ENCODE peak calls at places on chromosome 9, in eight cellular contexts. One of them, this sample, is unnamed.

GRCh38 chr9:25025156-25025555 is 479.5 kb upstream of the IZUMO3 start:
- DNase-seq in Right ventricle myocardium superior: no peak
- DNase-seq in GM12865: no peak
- DNase-seq in T47D: no peak
- DNase-seq in stimulated activated CD8-positive, alpha-beta memory T cell treated with anti-CD3 and anti-CD28 coated beads, Interleukin-7, amount 100 ng/mL, for 1 hour: no peak
- DNase-seq in mucosa of descending colon: no peak
- DNase-seq in AG04449: no peak
- DNase-seq in neural crest cell: no peak
- DNase-seq in this sample: no peak

GRCh38 chr9:16869140-16869903 is 1.1 kb downstream of the BNC2 start:
- DNase-seq in Right ventricle myocardium superior: no peak
- DNase-seq in GM12865: no peak
- DNase-seq in T47D: no peak
- DNase-seq in stimulated activated CD8-positive, alpha-beta memory T cell treated with anti-CD3 and anti-CD28 coated beads, Interleukin-7, amount 100 ng/mL, for 1 hour: no peak
- DNase-seq in mucosa of descending colon: no peak
- DNase-seq in AG04449: no peak
- DNase-seq in neural crest cell: no peak
- DNase-seq in this sample: no peak

GRCh38 chr9:23638837-23639426 is 187.1 kb downstream of the ELAVL2 start:
- DNase-seq in Right ventricle myocardium superior: no peak
- DNase-seq in GM12865: no peak
- DNase-seq in T47D: no peak
- DNase-seq in stimulated activated CD8-positive, alpha-beta memory T cell treated with anti-CD3 and anti-CD28 coated beads, Interleukin-7, amount 100 ng/mL, for 1 hour: no peak
- DNase-seq in mucosa of descending colon: no peak
- DNase-seq in AG04449: no peak
- DNase-seq in neural crest cell: no peak
- DNase-seq in this sample: no peak

GRCh38 chr9:79256691-79257213 is 315.0 kb upstream of the TLE4 start:
- DNase-seq in Right ventricle myocardium superior: no peak
- DNase-seq in GM12865: no peak
- DNase-seq in T47D: peak; percentile 2
- DNase-seq in stimulated activated CD8-positive, alpha-beta memory T cell treated with anti-CD3 and anti-CD28 coated beads, Interleukin-7, amount 100 ng/mL, for 1 hour: no peak
- DNase-seq in mucosa of descending colon: no peak
- DNase-seq in AG04449: peak; percentile 65
- DNase-seq in neural crest cell: peak; percentile 29
- DNase-seq in this sample: peak; percentile 58

GRCh38 chr9:34337404-34337803 is 8.0 kb downstream of the NUDT2 start:
- DNase-seq in Right ventricle myocardium superior: no peak
- DNase-seq in GM12865: no peak
- DNase-seq in T47D: no peak
- DNase-seq in stimulated activated CD8-positive, alpha-beta memory T cell treated with anti-CD3 and anti-CD28 coated beads, Interleukin-7, amount 100 ng/mL, for 1 hour: no peak
- DNase-seq in mucosa of descending colon: no peak
- DNase-seq in AG04449: no peak
- DNase-seq in neural crest cell: no peak
- DNase-seq in this sample: no peak

GRCh38 chr9:125551781-125552180 is 155.2 kb downstream of the MAPKAP1 start:
- DNase-seq in Right ventricle myocardium superior: no peak
- DNase-seq in GM12865: no peak
- DNase-seq in T47D: no peak
- DNase-seq in stimulated activated CD8-positive, alpha-beta memory T cell treated with anti-CD3 and anti-CD28 coated beads, Interleukin-7, amount 100 ng/mL, for 1 hour: no peak
- DNase-seq in mucosa of descending colon: no peak
- DNase-seq in AG04449: no peak
- DNase-seq in neural crest cell: no peak
- DNase-seq in this sample: no peak

GRCh38 chr9:114633452-114634089 is 22.5 kb downstream of the TMEM268 start:
- DNase-seq in Right ventricle myocardium superior: no peak
- DNase-seq in GM12865: no peak
- DNase-seq in T47D: no peak
- DNase-seq in stimulated activated CD8-positive, alpha-beta memory T cell treated with anti-CD3 and anti-CD28 coated beads, Interleukin-7, amount 100 ng/mL, for 1 hour: no peak
- DNase-seq in mucosa of descending colon: no peak
- DNase-seq in AG04449: no peak
- DNase-seq in neural crest cell: no peak
- DNase-seq in this sample: no peak

GRCh38 chr9:94867842-94868312 is 141.4 kb downstream of the AOPEP start:
- DNase-seq in Right ventricle myocardium superior: no peak
- DNase-seq in GM12865: no peak
- DNase-seq in T47D: no peak
- DNase-seq in stimulated activated CD8-positive, alpha-beta memory T cell treated with anti-CD3 and anti-CD28 coated beads, Interleukin-7, amount 100 ng/mL, for 1 hour: no peak
- DNase-seq in mucosa of descending colon: no peak
- DNase-seq in AG04449: peak; percentile 91
- DNase-seq in neural crest cell: no peak
- DNase-seq in this sample: no peak

GRCh38 chr9:99112750-99113417 is 8.0 kb downstream of the TGFBR1 start:
- DNase-seq in Right ventricle myocardium superior: no peak
- DNase-seq in GM12865: peak; percentile 8
- DNase-seq in T47D: no peak
- DNase-seq in stimulated activated CD8-positive, alpha-beta memory T cell treated with anti-CD3 and anti-CD28 coated beads, Interleukin-7, amount 100 ng/mL, for 1 hour: no peak
- DNase-seq in mucosa of descending colon: no peak
- DNase-seq in AG04449: no peak
- DNase-seq in neural crest cell: no peak
- DNase-seq in this sample: no peak

This sample was measured in D341Med.